ENCODE peak calls at places on chromosomes 4 and X, in six cellular contexts. A is IMR-90, J is HCT116, O is SK-N-SH, W is H1, Q is A549. E is an unnamed sample.

GRCh38 chr4:184911310-184911709 is 85.5 kb upstream of the ACSL1 start:
- DNase-seq in A (peak; percentile 40), J (peak; percentile 23), O (no peak), W (no peak), Q (no peak), E (no peak)

GRCh38 chrX:150934453-150934852 is 36.0 kb upstream of the CD99L2 start:
- DNase-seq in A (peak; percentile 66), J (no peak), O (no peak), W (no peak), Q (peak; percentile 18), E (no peak)

GRCh38 chr4:2313366-2313765 is 51.5 kb upstream of the MXD4 start:
- DNase-seq in A (no peak), J (no peak), O (no peak), W (no peak), Q (no peak), E (no peak)

GRCh38 chr4:186932631-186933150 is 209.0 kb upstream of the FAT1 start:
- DNase-seq in A (peak; percentile 74), J (peak; percentile 99), O (no peak), W (no peak), Q (no peak), E (no peak)

GRCh38 chr4:70818921-70819320 is 20.8 kb downstream of the GRSF1 start:
- DNase-seq in A (no peak), J (no peak), O (no peak), W (no peak), Q (no peak), E (no peak)

GRCh38 chrX:22594771-22595170 is 322.1 kb downstream of the CBLL2 start:
- DNase-seq in A (no peak), J (no peak), O (no peak), W (no peak), Q (no peak), E (no peak)

GRCh38 chr4:174036111-174036510 is 247.4 kb downstream of the FBXO8 start:
- DNase-seq in A (no peak), J (no peak), O (no peak), W (no peak), Q (no peak), E (no peak)

GRCh38 chr4:3360741-3361140 is 67.9 kb downstream of the RGS12 start:
- DNase-seq in A (no peak), J (no peak), O (no peak), W (peak; percentile 16), Q (no peak), E (no peak)

GRCh38 chr4:93981594-93981993 is 153.0 kb downstream of the ATOH1 start:
- DNase-seq in A (no peak), J (no peak), O (no peak), W (no peak), Q (no peak), E (no peak)

GRCh38 chr4:127141857-127142256 is 490.9 kb upstream of the INTU start:
- DNase-seq in A (peak; percentile 76), J (no peak), O (no peak), W (no peak), Q (no peak), E (no peak)

GRCh38 chr4:183330841-183331240 is 8.6 kb upstream of the CLDN24 start:
- DNase-seq in A (no peak), J (no peak), O (no peak), W (no peak), Q (no peak), E (no peak)

GRCh38 chrX:44022964-44023363 is 49.8 kb upstream of the NDP start:
- DNase-seq in A (no peak), J (no peak), O (no peak), W (no peak), Q (no peak), E (no peak)

GRCh38 chr4:16337936-16338335 is 111.7 kb upstream of the TAPT1 start:
- DNase-seq in A (no peak), J (no peak), O (no peak), W (no peak), Q (no peak), E (no peak)

GRCh38 chr4:140726776-140727500 is 29.2 kb downstream of the TBC1D9 start:
- DNase-seq in A (peak; percentile 28), J (no peak), O (no peak), W (no peak), Q (peak; percentile 13), E (no peak)

GRCh38 chr4:107743532-107743931 is 23.5 kb upstream of the PAPSS1 start:
- DNase-seq in A (peak; percentile 18), J (no peak), O (no peak), W (no peak), Q (no peak), E (peak; percentile 24)

GRCh38 chr4:169070895-169071218 is 60.8 kb upstream of the CBR4 start:
- DNase-seq in A (no peak), J (no peak), O (no peak), W (no peak), Q (peak; percentile 41), E (no peak)

GRCh38 chr4:40196724-40197281 is at the start of gene RHOH:
- DNase-seq in A (no peak), J (no peak), O (no peak), W (peak; percentile 58), Q (no peak), E (no peak)

GRCh38 chr4:161702287-161702686 is 461.5 kb downstream of the FSTL5 start:
- DNase-seq in A (no peak), J (no peak), O (no peak), W (no peak), Q (no peak), E (no peak)

GRCh38 chrX:37646254-37646653 is 39.3 kb upstream of the XK start:
- DNase-seq in A (no peak), J (no peak), O (no peak), W (no peak), Q (no peak), E (no peak)

GRCh38 chr4:165476214-165477098 is 97.6 kb downstream of the CPE start:
- DNase-seq in A (peak; percentile 2), J (peak; percentile 72), O (no peak), W (no peak), Q (no peak), E (peak; percentile 91)

GRCh38 chrX:135985123-135985973 is at the start of gene SLC9A6:
- DNase-seq in A (peak; percentile 17), J (no peak), O (peak; percentile 90), W (peak; percentile 66), Q (peak; percentile 62), E (peak; percentile 78)

GRCh38 chrX:8845060-8845459 is 43.9 kb upstream of the FAM9A start:
- DNase-seq in A (peak; percentile 80), J (no peak), O (no peak), W (no peak), Q (peak; percentile 62), E (no peak)

GRCh38 chrX:55908685-55909212 is 191.2 kb downstream of the RRAGB start:
- DNase-seq in A (no peak), J (no peak), O (no peak), W (peak; percentile 46), Q (peak; percentile 20), E (peak; percentile 3)

GRCh38 chr4:104129243-104129642 is 365.5 kb downstream of the CXXC4 start:
- DNase-seq in A (no peak), J (no peak), O (no peak), W (no peak), Q (no peak), E (no peak)

GRCh38 chrX:21798677-21799219 is 40.7 kb upstream of the MBTPS2 start:
- DNase-seq in A (peak; percentile 28), J (peak; percentile 84), O (no peak), W (no peak), Q (peak; percentile 9), E (no peak)

DNA sequence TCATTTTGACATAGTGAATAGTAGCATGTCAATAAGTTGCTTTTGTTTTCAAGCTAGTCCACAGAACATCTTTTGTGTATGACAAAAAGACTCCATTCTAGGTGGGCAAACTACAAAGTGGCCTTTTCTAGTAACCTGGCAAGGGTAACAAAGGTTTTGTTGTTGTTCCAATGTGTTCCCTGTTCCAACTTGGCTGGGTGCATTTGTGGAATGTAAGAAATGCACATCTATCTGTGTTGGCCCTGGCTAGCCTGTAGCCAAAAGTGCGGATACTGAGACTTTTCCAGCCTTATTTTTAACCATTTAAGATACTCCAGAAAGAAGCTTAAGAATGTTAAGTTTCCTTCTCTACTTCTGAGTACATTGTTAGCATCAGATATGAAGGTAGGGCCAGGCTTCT is 118.7 kb upstream of the CHRDL1 start:
- DNase-seq in A (no peak), J (no peak), O (no peak), W (no peak), Q (no peak), E (no peak)
- TF ChIP-seq RAD21 in A (no peak), J (no peak), O (no peak), W (no peak), Q (no peak), E (no peak)

GRCh38 chr4:87416965-87417364 is 5.4 kb upstream of the NUDT9 start:
- DNase-seq in A (no peak), J (no peak), O (no peak), W (no peak), Q (no peak), E (no peak)

GRCh38 chr4:87423313-87424031 is 1.1 kb downstream of the NUDT9 start:
- DNase-seq in A (no peak), J (no peak), O (peak; percentile 56), W (no peak), Q (no peak), E (peak; percentile 26)

GRCh38 chr4:87422104-87423052 is at the start of gene NUDT9:
- DNase-seq in A (peak; percentile 96), J (peak; percentile 94), O (peak; percentile 89), W (peak; percentile 93), Q (peak; percentile 81), E (peak; percentile 84)

GRCh38 chr4:87419578-87420249 is 2.7 kb upstream of the NUDT9 start:
- DNase-seq in A (no peak), J (no peak), O (no peak), W (no peak), Q (no peak), E (no peak)

GRCh38 chr4:87420431-87420830 is 1.9 kb upstream of the NUDT9 start:
- DNase-seq in A (no peak), J (no peak), O (no peak), W (no peak), Q (no peak), E (no peak)
- TF ChIP-seq RAD21 in A (no peak), J (no peak), O (no peak), W (no peak), Q (no peak), E (no peak)

GRCh38 chr4:55947912-55948725 is 626 bp upstream of the CEP135 start:
- DNase-seq in A (peak; percentile 98), J (peak; percentile 28), O (peak; percentile 8), W (no peak), Q (peak; percentile 18), E (peak; percentile 28)
- TF ChIP-seq RAD21 in A (no peak), J (no peak), O (no peak), W (no peak), Q (no peak), E (no peak)

GRCh38 chr4:112931001-112931400 is 118.5 kb upstream of the ANK2 start:
- DNase-seq in A (no peak), J (no peak), O (no peak), W (no peak), Q (no peak), E (no peak)

GRCh38 chr4:112938461-112939058 is 110.9 kb upstream of the ANK2 start:
- DNase-seq in A (peak; percentile 36), J (peak; percentile 31), O (peak; percentile 38), W (no peak), Q (peak; percentile 22), E (peak; percentile 10)

DNA sequence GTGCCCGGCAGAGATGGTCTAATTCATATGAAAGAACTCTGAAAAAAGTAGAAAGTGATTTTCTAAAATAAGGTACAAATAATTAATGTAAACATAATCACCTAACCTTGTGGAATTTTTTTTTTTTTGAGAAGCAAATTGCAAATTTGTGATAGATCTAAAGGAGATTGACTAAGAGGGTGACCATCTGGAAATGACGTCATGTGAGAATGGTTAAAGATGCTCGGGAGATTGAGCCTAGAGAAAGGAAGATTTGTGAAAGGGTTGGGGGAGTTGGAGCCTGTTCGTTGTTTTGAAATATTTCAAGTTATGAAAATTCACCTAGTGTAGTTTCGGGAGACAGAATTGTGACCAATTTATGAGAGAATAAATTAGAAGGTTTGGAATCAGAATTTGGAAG is 115.7 kb upstream of the ANK2 start:
- DNase-seq in A (no peak), J (no peak), O (no peak), W (no peak), Q (no peak), E (no peak)
- TF ChIP-seq RAD21 in A (no peak), J (no peak), O (no peak), W (no peak), Q (no peak), E (no peak)

E was measured in K562.